ENCODE peak calls at places on chromosomes 2 and 18, in six cellular contexts. U, W, P, F, R and G are unnamed samples.

GRCh38 chr2:179410552-179411356 is 146.1 kb upstream of the SESTD1 start:
- DNase-seq in U (peak), W (peak), P (peak), F (no peak), R (peak), G (peak)

GRCh38 chr2:31239842-31240198 is 5.9 kb downstream of the EHD3 start:
- DNase-seq in U (no peak), W (no peak), P (no peak), F (no peak), R (no peak), G (no peak)

GRCh38 chr2:62894966-62895631 is 155.5 kb upstream of the OTX1 start:
- DNase-seq in U (no peak), W (no peak), P (no peak), F (no peak), R (no peak), G (no peak)

GRCh38 chr2:237223208-237223861 is 137.6 kb downstream of the COPS8 start:
- DNase-seq in U (no peak), W (no peak), P (no peak), F (no peak), R (no peak), G (no peak)

GRCh38 chr2:20212871-20213503 is 11.9 kb downstream of the SDC1 start:
- DNase-seq in U (no peak), W (no peak), P (no peak), F (no peak), R (no peak), G (no peak)

GRCh38 chr2:96931966-96932365 is 54.4 kb downstream of the FAM178B start:
- DNase-seq in U (no peak), W (no peak), P (no peak), F (no peak), R (no peak), G (no peak)

GRCh38 chr2:143128681-143129580 is at the start of gene ARHGAP15:
- DNase-seq in U (no peak), W (no peak), P (no peak), F (peak), R (no peak), G (no peak)

GRCh38 chr2:191304939-191305875 is 60.0 kb downstream of the MYO1B start:
- DNase-seq in U (no peak), W (no peak), P (no peak), F (no peak), R (no peak), G (no peak)

GRCh38 chr2:30899655-30900054 is 92.4 kb upstream of the CAPN13 start:
- DNase-seq in U (no peak), W (no peak), P (no peak), F (no peak), R (no peak), G (no peak)

GRCh38 chr2:239239607-239240479 is 161.0 kb downstream of the HDAC4 start:
- DNase-seq in U (no peak), W (no peak), P (no peak), F (no peak), R (no peak), G (no peak)

GRCh38 chr2:173990970-173991819 is 26.0 kb upstream of the SP3 start:
- DNase-seq in U (no peak), W (no peak), P (no peak), F (peak), R (no peak), G (no peak)

GRCh38 chr18:43634994-43635393 is 357.7 kb upstream of the SYT4 start:
- DNase-seq in U (no peak), W (no peak), P (no peak), F (no peak), R (no peak), G (no peak)

GRCh38 chr18:51593931-51594330 is 396.4 kb upstream of the MEX3C start:
- DNase-seq in U (no peak), W (no peak), P (no peak), F (no peak), R (no peak), G (no peak)

GRCh38 chr2:207133862-207134519 is 31.8 kb downstream of the KLF7 start:
- DNase-seq in U (no peak), W (no peak), P (no peak), F (no peak), R (no peak), G (peak)

GRCh38 chr2:44544991-44545390 is 183.2 kb downstream of the CAMKMT start:
- DNase-seq in U (no peak), W (no peak), P (no peak), F (no peak), R (no peak), G (peak)

GRCh38 chr2:170972508-170973224 is 43.6 kb downstream of the GORASP2 start:
- DNase-seq in U (no peak), W (no peak), P (no peak), F (no peak), R (no peak), G (no peak)

DNA sequence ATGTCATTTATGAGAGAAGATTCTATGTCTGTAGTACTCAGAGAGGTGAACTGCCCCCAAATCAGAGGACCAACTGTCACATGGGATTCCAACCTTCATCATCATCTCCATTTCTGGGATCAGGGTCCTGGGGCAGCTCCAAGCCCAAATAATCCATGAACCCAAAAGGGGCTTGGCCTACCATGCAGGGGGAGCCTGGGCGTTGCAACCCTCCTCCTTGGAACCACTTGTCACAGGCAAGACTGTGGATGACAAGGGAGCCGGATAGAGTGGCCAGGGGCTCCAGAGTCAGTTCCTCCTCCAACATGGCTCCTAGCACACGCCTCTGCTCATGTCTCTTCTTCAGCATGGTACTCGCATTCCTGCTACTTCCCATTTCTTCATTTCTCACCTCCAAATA is 7.9 kb downstream of the CTLA4 start:
- DNase-seq in U (no peak), W (no peak), P (no peak), F (no peak), R (no peak), G (no peak)
- TF ChIP-seq CREB1 in U (no peak), W (no peak), P (no peak), F (no peak), R (no peak), G (no peak)

GRCh38 chr18:49227456-49227855 is 233.0 kb downstream of the DYM start:
- DNase-seq in U (no peak), W (no peak), P (no peak), F (no peak), R (no peak), G (no peak)
- TF ChIP-seq CREB1 in U (no peak), W (no peak), P (no peak), F (no peak), R (no peak), G (no peak)

GRCh38 chr2:222319576-222320440 is 21.0 kb upstream of the PAX3 start:
- DNase-seq in U (peak), W (no peak), P (peak), F (no peak), R (no peak), G (peak)
- TF ChIP-seq CREB1 in U (no peak), W (no peak), P (no peak), F (no peak), R (no peak), G (no peak)

GRCh38 chr2:181746844-181747243 is 66.5 kb upstream of the NEUROD1 start:
- DNase-seq in U (no peak), W (no peak), P (no peak), F (no peak), R (no peak), G (no peak)

GRCh38 chr2:181742908-181743722 is 62.8 kb upstream of the NEUROD1 start:
- DNase-seq in U (no peak), W (no peak), P (no peak), F (peak), R (peak), G (peak)

GRCh38 chr2:181742361-181742760 is 62.0 kb upstream of the NEUROD1 start:
- DNase-seq in U (no peak), W (no peak), P (no peak), F (no peak), R (no peak), G (no peak)

GRCh38 chr2:181743723-181744031 is 63.4 kb upstream of the NEUROD1 start:
- DNase-seq in U (no peak), W (no peak), P (no peak), F (no peak), R (no peak), G (no peak)

DNA sequence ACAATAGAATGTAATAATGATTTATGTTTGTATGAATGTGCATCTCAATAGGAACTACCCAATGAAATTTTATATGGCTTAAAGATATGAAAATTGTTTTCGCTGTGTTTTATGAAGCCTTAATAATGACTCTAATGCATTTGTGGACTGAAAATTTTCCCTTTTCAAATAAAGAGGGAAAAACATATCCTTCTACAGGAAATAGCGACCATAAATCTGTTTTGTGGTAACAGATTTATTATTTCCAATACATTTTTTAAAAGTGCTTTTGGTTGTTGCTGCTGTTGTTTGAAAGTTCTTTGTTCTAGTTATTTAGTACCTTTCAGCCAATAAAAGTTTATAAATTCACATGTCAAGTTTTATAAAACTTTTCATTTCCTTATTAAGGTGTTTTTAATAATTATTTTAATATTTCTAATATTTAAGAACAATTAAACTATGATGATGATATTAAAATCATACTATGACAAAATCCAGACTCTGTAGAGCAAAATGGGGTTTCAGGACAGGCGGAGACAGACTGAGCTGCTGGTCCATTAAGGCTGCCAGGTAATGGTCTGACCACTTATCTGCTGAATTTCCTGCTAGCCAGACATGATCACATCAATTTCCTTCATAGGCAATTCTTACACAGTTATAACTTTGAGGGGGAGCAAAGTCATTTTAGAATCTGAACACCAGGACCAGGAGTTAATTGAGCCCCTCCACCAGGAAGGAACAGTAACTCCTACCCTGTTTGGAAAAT is 65.7 kb upstream of the NEUROD1 start:
- DNase-seq in U (no peak), W (no peak), P (no peak), F (no peak), R (no peak), G (no peak)
- TF ChIP-seq CREB1 in U (no peak), W (no peak), P (no peak), F (no peak), R (no peak), G (no peak)

GRCh38 chr2:105364436-105365139 is 27.2 kb downstream of the C2orf49 start:
- DNase-seq in U (no peak), W (no peak), P (no peak), F (no peak), R (no peak), G (no peak)

GRCh38 chr2:105361132-105361889 is 24.0 kb downstream of the C2orf49 start:
- DNase-seq in U (no peak), W (no peak), P (no peak), F (no peak), R (no peak), G (no peak)

GRCh38 chr2:105369009-105369408 is 29.8 kb downstream of the FHL2 start:
- DNase-seq in U (no peak), W (no peak), P (no peak), F (no peak), R (no peak), G (no peak)

GRCh38 chr2:105363192-105363591 is 25.9 kb downstream of the C2orf49 start:
- DNase-seq in U (no peak), W (no peak), P (no peak), F (no peak), R (no peak), G (no peak)

GRCh38 chr2:105365176-105365575 is 27.8 kb downstream of the C2orf49 start:
- DNase-seq in U (no peak), W (no peak), P (no peak), F (no peak), R (no peak), G (no peak)
- TF ChIP-seq CREB1 in U (no peak), W (no peak), P (no peak), F (no peak), R (no peak), G (no peak)

GRCh38 chr18:8987250-8987649 is 115.2 kb upstream of the NDUFV2 start:
- DNase-seq in U (no peak), W (no peak), P (no peak), F (no peak), R (no peak), G (no peak)
- TF ChIP-seq CREB1 in U (no peak), W (no peak), P (no peak), F (no peak), R (no peak), G (no peak)

DNA sequence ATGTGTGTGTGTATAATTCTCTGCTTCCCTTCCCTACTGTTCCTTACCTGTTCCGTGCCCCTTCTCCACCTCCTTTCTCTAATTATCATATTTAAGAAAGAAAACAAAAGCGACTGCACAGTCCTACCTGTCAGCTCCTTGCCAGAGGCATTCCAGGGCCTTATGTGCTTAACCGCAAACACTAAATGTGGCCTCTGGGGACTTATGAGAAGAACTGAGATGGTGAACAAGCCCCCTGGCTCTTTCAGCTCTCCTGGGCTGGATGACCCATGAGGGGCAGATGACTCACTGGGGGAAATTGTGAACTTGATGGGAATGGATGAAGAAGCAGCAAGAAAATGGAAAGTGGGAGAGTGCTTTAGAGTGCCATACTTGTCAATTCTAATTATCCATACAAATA is 106.3 kb upstream of the LYPD1 start:
- DNase-seq in U (no peak), W (no peak), P (no peak), F (no peak), R (no peak), G (peak)
- TF ChIP-seq CREB1 in U (no peak), W (no peak), P (no peak), F (no peak), R (no peak), G (no peak)

DNA sequence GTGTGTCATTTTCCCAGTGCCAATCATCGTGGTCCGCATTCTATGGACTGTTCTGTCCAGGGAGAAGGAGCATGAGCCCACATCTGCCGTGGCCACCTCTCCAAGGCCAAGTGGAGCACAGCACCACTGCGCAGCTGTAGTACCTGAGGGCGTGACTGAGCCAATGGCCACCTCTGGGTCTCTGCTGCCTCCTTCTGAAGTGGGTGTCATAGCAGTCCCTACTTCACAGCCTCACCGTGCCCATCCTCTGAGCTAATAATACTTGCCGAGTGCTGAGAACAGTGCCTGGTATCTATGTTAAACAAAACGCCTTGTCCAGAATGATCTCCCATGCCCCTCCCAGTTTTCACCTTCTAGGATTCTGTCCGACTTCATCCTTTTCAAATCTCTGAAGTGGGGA is 256.1 kb downstream of the PRKCE start:
- DNase-seq in U (no peak), W (no peak), P (no peak), F (no peak), R (no peak), G (no peak)
- TF ChIP-seq CREB1 in U (no peak), W (no peak), P (no peak), F (no peak), R (no peak), G (no peak)

GRCh38 chr18:78661316-78661715 is 318.3 kb upstream of the SALL3 start:
- DNase-seq in U (no peak), W (no peak), P (no peak), F (no peak), R (no peak), G (no peak)
- TF ChIP-seq CREB1 in U (no peak), W (no peak), P (no peak), F (no peak), R (no peak), G (no peak)

DNA sequence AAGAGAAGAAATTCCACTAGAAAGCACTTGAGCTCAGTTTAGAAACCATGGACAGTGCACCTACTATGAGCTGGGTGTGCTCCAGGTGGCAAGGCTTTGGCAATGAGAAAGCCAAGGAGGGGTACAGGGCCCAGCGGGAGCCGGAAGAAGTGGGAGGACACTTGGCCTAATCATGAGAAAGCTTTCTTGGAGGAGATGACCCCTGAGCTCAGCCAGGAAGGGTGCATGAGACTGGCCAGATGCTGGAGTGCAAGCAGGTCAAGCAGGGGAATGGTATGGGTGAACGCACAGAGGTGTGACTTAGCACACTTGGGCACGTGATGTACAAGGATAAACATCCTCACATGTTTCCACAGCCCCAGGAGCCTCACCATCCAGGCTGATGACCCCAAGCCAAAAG is 97.2 kb upstream of the GLI2 start:
- DNase-seq in U (no peak), W (no peak), P (no peak), F (no peak), R (no peak), G (no peak)
- TF ChIP-seq CREB1 in U (no peak), W (no peak), P (no peak), F (no peak), R (no peak), G (no peak)